ENCODE peak calls at places on chromosomes 11 and 22, in five cellular contexts. Q, S, B, W and Z are unnamed samples.

GRCh38 chr22:37183432-37184379 is 4.3 kb downstream of the C1QTNF6 start:
- DNase-seq in S (no peak), Q (no peak), W (no peak), B (no peak), Z (no peak)

GRCh38 chr11:19398772-19399542 is 158.2 kb upstream of the E2F8 start:
- DNase-seq in B (no peak), W (no peak), S (no peak), Q (no peak), Z (no peak)

GRCh38 chr22:23057331-23057730 is 13.0 kb upstream of the GNAZ start:
- DNase-seq in Q (no peak), S (no peak), W (peak; percentile 55), B (no peak), Z (no peak)

GRCh38 chr11:83982825-83983224 is 696.7 kb upstream of the CCDC90B start:
- DNase-seq in B (no peak), Q (no peak), S (no peak), W (no peak), Z (no peak)

GRCh38 chr11:117931971-117932370 is 2.8 kb upstream of the TMPRSS13 start:
- DNase-seq in W (no peak), B (peak; percentile 78), Q (no peak), S (no peak), Z (no peak)

GRCh38 chr11:3341298-3341697 is 37.6 kb downstream of the ZNF195 start:
- DNase-seq in S (peak; percentile 92), Q (peak; percentile 28), W (peak; percentile 34), B (no peak), Z (no peak)

GRCh38 chr11:34274712-34275398 is 83.0 kb downstream of the ABTB2 start:
- DNase-seq in S (no peak), Q (no peak), W (no peak), B (no peak), Z (peak; percentile 96)

GRCh38 chr11:36471577-36471976 is 38.5 kb downstream of the TRAF6 start:
- DNase-seq in W (no peak), Q (no peak), B (no peak), S (no peak), Z (no peak)

GRCh38 chr22:37308385-37309200 is 26.3 kb downstream of the CYTH4 start:
- DNase-seq in B (no peak), Q (no peak), W (no peak), S (no peak), Z (no peak)

GRCh38 chr11:9803685-9804413 is 140.0 kb downstream of the SWAP70 start:
- DNase-seq in Q (no peak), W (no peak), B (no peak), S (no peak), Z (no peak)
- TF ChIP-seq CHD2 in Q (no peak), W (no peak), B (no peak), S (no peak), Z (no peak)

GRCh38 chr11:95977534-95978174 is 53.7 kb upstream of the MTMR2 start:
- DNase-seq in Q (peak; percentile 63), S (no peak), W (no peak), B (no peak), Z (peak; percentile 54)
- TF ChIP-seq HDAC2 in Q (no peak), S (no peak), W (no peak), B (no peak), Z (no peak)

GRCh38 chr11:116842909-116843308 is 5.5 kb upstream of the APOA1 start:
- DNase-seq in Q (no peak), S (no peak), W (no peak), B (no peak), Z (peak; percentile 12)

GRCh38 chr11:116842117-116842516 is 4.7 kb upstream of the APOA1 start:
- DNase-seq in S (no peak), B (no peak), W (no peak), Q (no peak), Z (no peak)

GRCh38 chr11:116847612-116848011 is 10.2 kb upstream of the APOA1 start:
- DNase-seq in S (no peak), Q (no peak), B (no peak), W (no peak), Z (no peak)

GRCh38 chr11:116843661-116844060 is 6.2 kb upstream of the APOA1 start:
- DNase-seq in W (no peak), Q (no peak), B (no peak), S (no peak), Z (no peak)

GRCh38 chr11:116844722-116845121 is 7.3 kb upstream of the APOA1 start:
- DNase-seq in W (no peak), B (no peak), S (no peak), Q (no peak), Z (no peak)
- TF ChIP-seq MAX in W (no peak), B (no peak), S (no peak), Q (no peak), Z (no peak)

DNA sequence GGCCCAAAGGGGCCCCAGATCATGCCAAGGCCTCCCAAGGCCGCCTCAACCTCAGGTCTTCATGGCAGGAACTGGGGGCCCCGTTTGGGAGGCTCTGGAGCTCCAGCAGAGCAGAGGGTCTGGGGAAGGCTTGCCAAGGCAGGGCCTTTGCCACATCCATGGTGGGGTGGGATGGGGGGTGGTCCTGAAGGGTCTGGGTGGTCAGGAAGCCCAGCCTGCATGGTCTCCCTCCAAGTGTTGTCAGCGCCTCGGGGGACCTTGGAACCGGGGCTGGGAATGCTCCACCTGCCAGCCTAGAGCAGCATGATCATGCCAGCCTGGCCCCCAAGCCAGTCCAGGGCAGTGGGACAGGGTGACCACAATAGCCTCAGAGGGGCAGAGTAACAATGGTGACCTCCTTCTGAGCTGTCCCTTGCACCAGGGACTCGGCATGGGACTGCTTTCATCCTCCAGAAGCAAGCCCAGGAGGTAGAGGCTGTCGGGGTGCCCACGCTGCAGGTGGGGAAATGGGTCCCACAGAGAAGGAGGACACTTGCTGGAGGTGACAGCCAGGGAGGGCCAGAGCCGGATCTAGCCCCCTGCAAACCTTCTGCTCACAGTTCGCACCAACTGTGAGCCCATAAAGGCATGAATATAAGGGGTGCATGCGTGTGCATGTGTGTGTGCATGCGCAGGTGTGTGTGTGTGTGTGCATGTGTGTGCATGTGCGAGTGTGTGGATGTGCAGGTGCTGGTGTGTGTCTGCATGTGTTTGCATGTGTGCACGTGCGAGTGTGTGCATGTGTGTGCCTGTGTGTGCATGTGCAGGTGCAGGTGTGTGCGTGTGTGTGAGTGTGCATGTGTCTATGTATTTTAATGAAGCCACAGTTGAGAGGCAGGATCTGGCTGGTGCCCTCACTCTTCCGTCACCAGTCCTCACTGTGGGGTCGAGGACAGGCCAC is 63.8 kb downstream of the MYEOV start:
- DNase-seq in B (no peak), Q (no peak), S (peak; percentile 33), W (no peak), Z (no peak)
- TF ChIP-seq CHD2 in B (no peak), Q (no peak), S (no peak), W (no peak), Z (no peak)

GRCh38 chr22:27492566-27493201 is 308.9 kb downstream of the MN1 start:
- DNase-seq in Q (no peak), B (no peak), W (no peak), S (no peak), Z (no peak)
- TF ChIP-seq HDAC2 in Q (no peak), B (no peak), W (no peak), S (no peak), Z (no peak)

GRCh38 chr11:59216654-59217640 is 4.2 kb upstream of the MPEG1 start:
- DNase-seq in S (no peak), Q (no peak), B (peak; percentile 99), W (no peak), Z (no peak)
- TF ChIP-seq MAX in S (no peak), Q (no peak), B (no peak), W (no peak), Z (no peak)

GRCh38 chr11:35323076-35323868 is 96.1 kb downstream of the SLC1A2 start:
- DNase-seq in Q (no peak), S (no peak), W (no peak), B (no peak), Z (no peak)

GRCh38 chr11:35324183-35324582 is 95.2 kb downstream of the SLC1A2 start:
- DNase-seq in W (no peak), B (no peak), S (no peak), Q (no peak), Z (no peak)

GRCh38 chr11:35322321-35322979 is 96.9 kb downstream of the SLC1A2 start:
- DNase-seq in W (no peak), Q (no peak), S (no peak), B (no peak), Z (no peak)

GRCh38 chr11:35326266-35326879 is 93.0 kb downstream of the SLC1A2 start:
- DNase-seq in W (no peak), B (no peak), Q (no peak), S (no peak), Z (no peak)

GRCh38 chr11:35324981-35325380 is 94.4 kb downstream of the SLC1A2 start:
- DNase-seq in B (no peak), W (no peak), Q (no peak), S (no peak), Z (no peak)
- TF ChIP-seq CHD2 in B (no peak), W (no peak), Q (no peak), S (no peak), Z (no peak)

GRCh38 chr11:1335811-1336761 is 26.7 kb upstream of the TOLLIP start:
- DNase-seq in B (no peak), W (peak; percentile 82), S (peak; percentile 65), Q (peak; percentile 26), Z (no peak)
- TF ChIP-seq HDAC2 in B (no peak), W (no peak), S (no peak), Q (no peak), Z (no peak)